ENCODE peak calls at places on chromosomes 12 and 14, in six cellular contexts. K, J, R, Z, T and F are unnamed samples.
A peak's percentile ranks its signal among the peaks of the same experiment; 100 is the strongest.

GRCh38 chr14:58599707-58600106 is 38.1 kb upstream of the DACT1 start:
- DNase-seq in Z (no peak), K (no peak), T (no peak), R (no peak), J (no peak), F (no peak)

GRCh38 chr14:76870146-76870545 is 43.9 kb downstream of the LRRC74A start:
- DNase-seq in Z (no peak), K (no peak), T (no peak), R (no peak), J (peak; percentile 44), F (peak; percentile 11)

GRCh38 chr12:123444396-123445026 is 8.0 kb upstream of the RILPL2 start:
- DNase-seq in T (no peak), K (no peak), J (no peak), Z (no peak), R (no peak), F (peak; percentile 35)

GRCh38 chr14:87233266-87233665 is 759.7 kb downstream of the GALC start:
- DNase-seq in T (no peak), J (no peak), K (no peak), R (no peak), Z (no peak), F (no peak)

GRCh38 chr12:81294325-81295190 is 216.7 kb downstream of the ACSS3 start:
- DNase-seq in J (no peak), T (no peak), Z (no peak), R (no peak), K (no peak), F (no peak)

GRCh38 chr12:88993655-88994054 is 358.6 kb downstream of the DUSP6 start:
- DNase-seq in T (no peak), Z (no peak), K (peak; percentile 63), R (peak; percentile 78), J (no peak), F (peak; percentile 59)

GRCh38 chr12:109726106-109726497 is 12.5 kb downstream of the FAM222A start:
- DNase-seq in R (no peak), T (no peak), K (no peak), Z (no peak), J (no peak), F (no peak)

GRCh38 chr14:28635387-28635786 is 131.2 kb upstream of the FOXG1 start:
- DNase-seq in R (peak; percentile 72), Z (no peak), K (peak; percentile 3), T (no peak), J (no peak), F (no peak)

GRCh38 chr12:51900323-51900889 is 6.9 kb upstream of the ACVRL1 start:
- DNase-seq in R (no peak), T (no peak), J (no peak), K (no peak), Z (no peak), F (no peak)

GRCh38 chr14:30768791-30769190 is 105.6 kb upstream of the COCH start:
- DNase-seq in Z (no peak), T (no peak), K (no peak), R (no peak), J (no peak), F (no peak)

GRCh38 chr14:51520087-51520486 is 131.6 kb upstream of the FRMD6 start:
- DNase-seq in T (no peak), K (no peak), R (no peak), J (no peak), Z (no peak), F (peak; percentile 23)

GRCh38 chr12:132814232-132814631 is 14.4 kb downstream of the GOLGA3 start:
- DNase-seq in R (no peak), Z (no peak), J (no peak), K (no peak), T (no peak), F (no peak)

GRCh38 chr14:96806836-96807235 is 9.7 kb downstream of the VRK1 start:
- DNase-seq in R (no peak), Z (no peak), T (no peak), K (no peak), J (no peak), F (no peak)

GRCh38 chr12:65170245-65170881 is 980 bp downstream of the LEMD3 start:
- DNase-seq in T (peak; percentile 37), J (peak; percentile 67), R (peak; percentile 50), Z (peak; percentile 59), K (peak; percentile 28), F (peak; percentile 49)

GRCh38 chr14:106039400-106039799 is 513.0 kb downstream of the TMEM121 start:
- DNase-seq in Z (peak; percentile 68), R (no peak), T (no peak), J (no peak), K (peak; percentile 7), F (no peak)

GRCh38 chr12:100877776-100878175 is 83.2 kb downstream of the ANO4 start:
- DNase-seq in J (no peak), Z (no peak), T (no peak), R (no peak), K (no peak), F (no peak)

GRCh38 chr12:130281157-130281799 is 56.4 kb upstream of the PIWIL1 start:
- DNase-seq in Z (peak; percentile 50), J (peak; percentile 68), T (no peak), K (no peak), R (no peak), F (no peak)

GRCh38 chr14:100350283-100350926 is 27.3 kb downstream of the SLC25A47 start:
- DNase-seq in R (no peak), T (no peak), Z (no peak), K (no peak), J (no peak), F (no peak)

GRCh38 chr12:67994046-67994445 is 4.8 kb downstream of the IFNG-AS1 start:
- DNase-seq in Z (no peak), K (no peak), R (no peak), J (no peak), T (no peak), F (no peak)

GRCh38 chr14:36301159-36301558 is 19.3 kb downstream of the MBIP start:
- DNase-seq in Z (no peak), R (peak; percentile 10), J (no peak), K (no peak), T (no peak), F (no peak)

GRCh38 chr14:36271939-36272907 is 48.2 kb downstream of the MBIP start:
- DNase-seq in T (no peak), K (no peak), Z (no peak), R (peak; percentile 7), J (peak; percentile 49), F (no peak)

GRCh38 chr14:92540472-92541048 is 27.0 kb downstream of the RIN3 start:
- DNase-seq in Z (no peak), J (no peak), T (peak; percentile 89), R (peak; percentile 99), K (peak; percentile 59), F (peak; percentile 97)

GRCh38 chr12:29110506-29111442 is 38.3 kb upstream of the FAR2 start:
- DNase-seq in R (no peak), T (no peak), Z (no peak), J (no peak), K (no peak), F (no peak)

GRCh38 chr14:22534547-22534946 is 54.5 kb downstream of the DAD1 start:
- DNase-seq in R (no peak), J (no peak), Z (no peak), T (no peak), K (no peak), F (no peak)

GRCh38 chr14:69154779-69155178 is 1.9 kb upstream of the DCAF5 start:
- DNase-seq in K (no peak), J (no peak), Z (no peak), T (no peak), R (no peak), F (no peak)

GRCh38 chr14:45253070-45253753 is at the start of gene MIS18BP1:
- DNase-seq in R (peak; percentile 98), T (peak; percentile 95), J (peak; percentile 95), Z (peak; percentile 94), K (peak; percentile 92), F (peak; percentile 97)

GRCh38 chr14:103686831-103687485 is 28.3 kb downstream of the XRCC3 start:
- DNase-seq in J (no peak), T (no peak), K (no peak), Z (no peak), R (no peak), F (no peak)

GRCh38 chr12:94875525-94875924 is 128.0 kb downstream of the NDUFA12 start:
- DNase-seq in K (peak; percentile 65), R (peak; percentile 17), T (no peak), J (peak; percentile 21), Z (no peak), F (no peak)

GRCh38 chr12:114186241-114187002 is 219.5 kb downstream of the TBX5 start:
- DNase-seq in J (peak; percentile 58), R (no peak), T (no peak), Z (no peak), K (no peak), F (no peak)

GRCh38 chr12:54393743-54394142 is 9.2 kb upstream of the ZNF385A start:
- DNase-seq in K (no peak), J (no peak), T (no peak), Z (no peak), R (no peak), F (no peak)

GRCh38 chr14:56145965-56146364 is 27.8 kb downstream of the PELI2 start:
- DNase-seq in K (no peak), T (no peak), J (no peak), Z (no peak), R (peak; percentile 78), F (peak; percentile 33)

GRCh38 chr12:124428136-124428791 is 133.4 kb downstream of the RFLNA start:
- DNase-seq in T (no peak), R (peak; percentile 75), K (no peak), J (no peak), Z (no peak), F (peak; percentile 82)

GRCh38 chr12:9933966-9934365 is 1.8 kb upstream of the CLEC2A start:
- DNase-seq in J (no peak), T (no peak), Z (no peak), R (no peak), K (no peak), F (no peak)

GRCh38 chr14:81710232-81710845 is 176.7 kb upstream of the SEL1L start:
- DNase-seq in T (no peak), K (peak; percentile 16), Z (no peak), R (peak; percentile 4), J (no peak), F (peak; percentile 20)
- TF ChIP-seq CTCF in T (no peak), K (peak; percentile 46), Z (no peak), R (peak; percentile 43), J (no peak), F (peak; percentile 69)

GRCh38 chr12:6343518-6343917 is 1.6 kb upstream of the TNFRSF1A start:
- DNase-seq in K (no peak), R (no peak), Z (no peak), J (no peak), T (no peak), F (no peak)
- TF ChIP-seq CTCF in K (no peak), R (no peak), Z (no peak), J (no peak), T (no peak), F (no peak)

GRCh38 chr14:63457498-63457897 is 85.7 kb downstream of the PPP2R5E start:
- DNase-seq in Z (no peak), J (no peak), R (no peak), T (no peak), K (no peak), F (no peak)
- TF ChIP-seq CTCF in Z (no peak), J (no peak), R (no peak), T (no peak), K (no peak), F (no peak)

GRCh38 chr14:78637489-78637888 is 467.3 kb downstream of the NRXN3 start:
- DNase-seq in T (no peak), R (no peak), Z (no peak), J (no peak), K (no peak), F (no peak)

GRCh38 chr14:78633747-78634146 is 463.6 kb downstream of the NRXN3 start:
- DNase-seq in T (no peak), K (no peak), Z (no peak), J (peak; percentile 22), R (no peak), F (no peak)

GRCh38 chr14:78631551-78631950 is 461.4 kb downstream of the NRXN3 start:
- DNase-seq in J (no peak), T (no peak), R (no peak), K (no peak), Z (no peak), F (no peak)
- TF ChIP-seq CTCF in J (no peak), T (no peak), R (no peak), K (no peak), Z (no peak), F (no peak)